ENCODE peak calls at places on chromosome 14, in six cellular contexts. K, X, Y, H, I and J are unnamed samples.

GRCh38 chr14:38790916-38791315 is 312.1 kb downstream of the SEC23A start:
- DNase-seq in K (no peak), X (no peak), Y (no peak), H (no peak), I (no peak), J (no peak)

GRCh38 chr14:66330218-66330617 is 156.0 kb upstream of the CCDC196 start:
- DNase-seq in K (no peak), X (no peak), Y (no peak), H (no peak), I (no peak), J (no peak)

GRCh38 chr14:100297320-100298300 is 8.6 kb downstream of the SLC25A29 start:
- DNase-seq in K (peak), X (no peak), Y (peak), H (no peak), I (no peak), J (no peak)

GRCh38 chr14:77157716-77158115 is 16.1 kb upstream of the ZDHHC22 start:
- DNase-seq in K (no peak), X (no peak), Y (no peak), H (no peak), I (no peak), J (no peak)

GRCh38 chr14:63499701-63500250 is 43.4 kb downstream of the PPP2R5E start:
- DNase-seq in K (no peak), X (no peak), Y (no peak), H (no peak), I (no peak), J (no peak)

GRCh38 chr14:56322531-56322930 is 204.3 kb downstream of the PELI2 start:
- DNase-seq in K (no peak), X (no peak), Y (no peak), H (no peak), I (no peak), J (no peak)

GRCh38 chr14:77542349-77543239 is 44.0 kb upstream of the ISM2 start:
- DNase-seq in K (no peak), X (no peak), Y (no peak), H (no peak), I (no peak), J (no peak)

GRCh38 chr14:23379331-23380196 is 2.7 kb downstream of the CMTM5 start:
- DNase-seq in K (peak), X (peak), Y (peak), H (peak), I (peak), J (peak)

GRCh38 chr14:39203659-39204606 is 28.9 kb downstream of the PNN start:
- DNase-seq in K (no peak), X (peak), Y (no peak), H (no peak), I (peak), J (no peak)

GRCh38 chr14:34496679-34497513 is 34.9 kb upstream of the SPTSSA start:
- DNase-seq in K (peak), X (peak), Y (no peak), H (peak), I (peak), J (no peak)

GRCh38 chr14:86626530-86626929 is 1096.6 kb downstream of the FLRT2 start:
- DNase-seq in K (no peak), X (no peak), Y (no peak), H (no peak), I (no peak), J (no peak)

GRCh38 chr14:65658202-65658601 is 245.7 kb downstream of the FUT8 start:
- DNase-seq in K (no peak), X (no peak), Y (no peak), H (no peak), I (no peak), J (no peak)

GRCh38 chr14:99602054-99602787 is 1.8 kb downstream of the CCDC85C start:
- DNase-seq in K (no peak), X (no peak), Y (no peak), H (no peak), I (no peak), J (peak)

GRCh38 chr14:61479746-61480502 is 158.5 kb downstream of the PRKCH start:
- DNase-seq in K (no peak), X (no peak), Y (no peak), H (no peak), I (no peak), J (no peak)

GRCh38 chr14:102605026-102605425 is 12.6 kb downstream of the RCOR1 start:
- DNase-seq in K (no peak), X (no peak), Y (no peak), H (no peak), I (no peak), J (peak)

GRCh38 chr14:97381309-97381708 is 584.1 kb downstream of the VRK1 start:
- DNase-seq in K (no peak), X (no peak), Y (no peak), H (no peak), I (no peak), J (no peak)

GRCh38 chr14:65103150-65103760 is 938 bp upstream of the MAX start:
- DNase-seq in K (peak), X (no peak), Y (no peak), H (no peak), I (no peak), J (no peak)

GRCh38 chr14:54803396-54803795 is 99.2 kb downstream of the GCH1 start:
- DNase-seq in K (no peak), X (no peak), Y (no peak), H (no peak), I (no peak), J (no peak)

GRCh38 chr14:29494312-29494711 is 433.3 kb downstream of the PRKD1 start:
- DNase-seq in K (no peak), X (no peak), Y (no peak), H (no peak), I (no peak), J (no peak)

GRCh38 chr14:29489911-29490310 is 437.7 kb downstream of the PRKD1 start:
- DNase-seq in K (no peak), X (no peak), Y (no peak), H (no peak), I (no peak), J (no peak)

DNA sequence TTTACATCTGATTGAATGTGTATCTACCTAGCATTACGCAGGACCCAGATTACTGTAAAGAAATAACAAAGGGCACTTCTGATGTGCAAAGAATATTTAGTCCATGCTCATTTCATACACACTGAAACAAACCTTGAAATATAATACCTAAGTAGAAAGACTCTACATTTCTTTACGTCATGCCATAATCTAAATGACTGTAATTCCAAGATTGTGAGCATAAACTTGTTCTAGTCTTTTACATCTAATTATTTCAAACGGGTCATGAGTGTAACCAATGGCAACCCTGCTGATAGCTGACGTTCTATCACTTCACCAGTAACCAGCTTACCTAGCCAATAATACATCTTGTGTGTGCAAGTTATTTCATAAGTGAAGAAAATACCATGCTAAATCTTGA is 433.8 kb downstream of the PRKD1 start:
- DNase-seq in K (no peak), X (no peak), Y (no peak), H (no peak), I (no peak), J (no peak)
- TF ChIP-seq JUND in K (no peak), X (no peak), Y (no peak), H (no peak), I (no peak), J (no peak)

DNA sequence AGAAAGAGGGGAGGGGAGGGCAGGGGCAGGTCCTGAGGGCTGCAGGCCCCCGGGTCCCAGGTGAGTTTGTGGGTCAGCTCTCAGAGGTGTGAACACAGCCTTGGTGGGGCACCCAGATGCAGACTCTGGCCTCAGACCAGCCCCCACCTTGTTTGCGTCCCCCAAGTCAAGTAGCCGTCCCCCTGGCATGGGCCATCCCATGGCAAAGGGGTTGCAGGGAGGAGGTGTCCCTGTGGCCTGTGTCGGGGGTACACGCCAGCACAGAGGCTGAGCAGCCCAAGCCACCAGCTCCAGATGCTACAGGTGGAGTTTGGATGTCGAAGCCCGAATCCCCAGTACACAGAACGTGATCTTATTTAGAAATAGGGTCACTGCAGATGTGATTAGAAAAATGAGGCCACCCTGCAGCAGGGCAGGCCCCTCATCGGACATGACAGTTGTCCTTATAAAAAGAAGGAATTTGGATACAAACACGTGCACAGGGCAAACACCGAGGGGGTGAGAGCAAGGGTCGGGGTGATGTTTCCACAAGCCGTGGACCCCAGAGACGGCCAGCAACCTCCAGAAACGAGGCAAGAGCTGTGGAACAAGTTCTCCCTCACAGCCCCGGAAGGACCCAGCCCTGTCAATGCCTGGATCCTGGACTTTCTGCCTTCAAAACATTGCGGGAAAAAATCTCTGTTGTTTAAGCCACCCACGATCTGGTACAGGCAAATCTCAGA is 141.2 kb upstream of the C14orf180 start:
- DNase-seq in K (peak), X (peak), Y (no peak), H (no peak), I (no peak), J (no peak)
- TF ChIP-seq JUND in K (no peak), X (no peak), Y (no peak), H (no peak), I (no peak), J (no peak)

DNA sequence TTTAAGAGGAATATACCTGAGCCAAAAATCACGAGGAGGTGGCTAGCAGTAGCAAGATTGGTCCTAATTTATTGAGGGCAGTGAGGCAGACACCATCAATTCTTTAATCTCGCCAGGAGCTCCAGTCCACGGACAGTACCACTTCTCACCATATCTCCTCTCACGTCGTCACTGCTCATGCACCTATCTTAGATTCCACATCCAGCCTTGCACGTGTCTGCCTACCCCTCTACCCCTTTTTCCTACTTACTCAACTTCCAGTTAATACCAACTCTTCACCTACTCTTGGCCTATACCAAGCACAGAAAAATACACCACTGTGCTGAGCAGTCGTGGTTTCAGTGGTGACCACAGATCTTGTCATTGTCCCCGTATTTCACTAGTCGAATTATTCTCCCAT is 246.1 kb downstream of the DPF3 start:
- DNase-seq in K (no peak), X (no peak), Y (no peak), H (no peak), I (no peak), J (no peak)
- TF ChIP-seq JUND in K (no peak), X (no peak), Y (no peak), H (no peak), I (no peak), J (no peak)

DNA sequence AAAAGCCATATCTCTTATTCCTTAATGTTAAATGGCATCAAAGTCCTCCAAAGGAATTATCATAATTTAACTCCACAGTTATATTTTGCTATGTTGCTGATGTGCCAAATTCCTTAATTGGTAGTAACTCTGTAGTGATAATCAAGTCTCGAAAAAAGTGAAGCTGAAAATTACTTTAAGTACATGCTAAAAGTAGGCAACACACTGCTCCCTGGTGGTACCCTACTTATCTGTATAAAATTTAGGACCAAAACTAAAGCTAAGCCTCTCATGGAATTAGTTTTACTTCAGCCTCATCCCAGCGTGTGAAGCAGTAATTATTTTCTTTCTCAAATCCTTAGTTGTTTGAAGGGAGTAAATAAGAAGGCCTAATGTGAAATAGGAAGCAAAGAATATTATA is 132.8 kb downstream of the TTLL5 start:
- DNase-seq in K (no peak), X (no peak), Y (no peak), H (no peak), I (no peak), J (peak)
- TF ChIP-seq JUND in K (no peak), X (no peak), Y (no peak), H (no peak), I (no peak), J (no peak)

GRCh38 chr14:105470812-105471771 is 3.5 kb upstream of the CRIP2 start:
- DNase-seq in K (peak), X (peak), Y (no peak), H (peak), I (no peak), J (no peak)
- TF ChIP-seq JUND in K (no peak), X (no peak), Y (no peak), H (no peak), I (no peak), J (no peak)

GRCh38 chr14:44803239-44803905 is 158.4 kb downstream of the KLHL28 start:
- DNase-seq in K (peak), X (peak), Y (peak), H (no peak), I (peak), J (peak)
- TF ChIP-seq JUND in K (no peak), X (no peak), Y (no peak), H (no peak), I (no peak), J (no peak)

GRCh38 chr14:58920230-58920629 is 268.2 kb upstream of the DAAM1 start:
- DNase-seq in K (no peak), X (no peak), Y (no peak), H (no peak), I (no peak), J (no peak)
- TF ChIP-seq JUND in K (no peak), X (no peak), Y (no peak), H (no peak), I (no peak), J (no peak)

DNA sequence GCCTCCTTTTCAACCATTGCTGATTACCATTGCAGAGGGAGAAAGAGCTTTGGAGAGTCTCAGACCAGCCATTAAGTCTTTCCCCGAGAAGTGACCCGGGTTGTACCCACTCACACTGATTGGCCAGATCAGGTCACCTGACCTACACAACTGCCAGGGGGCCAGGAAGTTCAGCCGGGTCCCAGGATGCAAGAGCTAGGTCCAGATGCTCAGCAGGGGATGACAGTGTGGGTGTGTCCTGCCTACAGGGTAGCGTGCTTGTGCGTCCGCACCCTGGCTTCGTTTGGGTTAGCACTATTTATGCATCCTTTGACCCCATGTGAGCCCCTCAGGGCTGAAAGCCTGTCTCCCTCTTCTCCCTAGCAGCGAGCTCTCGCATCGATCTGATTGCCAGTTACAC is 67.8 kb downstream of the SERPINA3 start:
- DNase-seq in K (peak), X (peak), Y (no peak), H (no peak), I (no peak), J (no peak)
- TF ChIP-seq JUND in K (no peak), X (no peak), Y (no peak), H (no peak), I (no peak), J (no peak)

GRCh38 chr14:31777312-31777711 is 216.1 kb downstream of the NUBPL start:
- DNase-seq in K (no peak), X (no peak), Y (no peak), H (no peak), I (no peak), J (no peak)
- TF ChIP-seq JUND in K (no peak), X (no peak), Y (no peak), H (no peak), I (no peak), J (no peak)